ENCODE peak calls at places on chromosomes 7 and 10, in eight cellular contexts. N is esophagus muscularis mucosa; K is left colon; Y is transverse colon; M is stimulated activated CD4-positive, alpha-beta T cell treated with anti-CD3 and anti-CD28 coated beads, Interleukin-1b, Interleukin-23, amount 100 ng/mL, for 1 hour; Q is GF-D8; R is GM18507; F is AG04449. T is an unnamed sample.

GRCh38 chr7:128742206-128742605 is 3.0 kb downstream of the CALU start:
- DNase-seq in N (peak), K (no peak), Y (no peak), M (no peak), Q (no peak), R (no peak), F (no peak), T (no peak)

GRCh38 chr7:140048138-140048537 is 14.6 kb downstream of the PARP12 start:
- DNase-seq in N (peak), K (no peak), Y (no peak), M (no peak), Q (no peak), R (no peak), F (no peak), T (no peak)

GRCh38 chr7:1059200-1060091 is 15.1 kb downstream of the GPR146 start:
- DNase-seq in N (no peak), K (no peak), Y (peak), M (no peak), Q (no peak), R (peak), F (no peak), T (no peak)

GRCh38 chr10:112383325-112383724 is 9.4 kb downstream of the ACSL5 start:
- DNase-seq in N (no peak), K (peak), Y (peak), M (no peak), Q (no peak), R (no peak), F (no peak), T (no peak)

GRCh38 chr7:151101621-151102396 is 15.5 kb downstream of the AGAP3 start:
- DNase-seq in N (no peak), K (no peak), Y (no peak), M (no peak), Q (no peak), R (no peak), F (no peak), T (no peak)

GRCh38 chr7:95157381-95157780 is 167.0 kb downstream of the PON1 start:
- DNase-seq in N (no peak), K (no peak), Y (no peak), M (no peak), Q (no peak), R (no peak), F (no peak), T (no peak)

GRCh38 chr10:96334888-96335526 is 23.8 kb downstream of the OPALIN start:
- DNase-seq in N (no peak), K (no peak), Y (no peak), M (no peak), Q (no peak), R (no peak), F (no peak), T (peak)

GRCh38 chr10:91190876-91191580 is 29.4 kb upstream of the PCGF5 start:
- DNase-seq in N (no peak), K (no peak), Y (no peak), M (no peak), Q (no peak), R (no peak), F (no peak), T (no peak)

GRCh38 chr7:20793258-20793657 is 6.6 kb upstream of the SP8 start:
- DNase-seq in N (no peak), K (no peak), Y (no peak), M (no peak), Q (no peak), R (no peak), F (no peak), T (no peak)

GRCh38 chr10:133276435-133277201 is at the start of gene ADAM8:
- DNase-seq in N (no peak), K (no peak), Y (peak), M (peak), Q (no peak), R (peak), F (no peak), T (no peak)

GRCh38 chr7:108055541-108056135 is 52.7 kb upstream of the LAMB1 start:
- DNase-seq in N (peak), K (no peak), Y (no peak), M (no peak), Q (no peak), R (no peak), F (no peak), T (no peak)

GRCh38 chr10:72088879-72089585 is 681 bp upstream of the SPOCK2 start:
- DNase-seq in N (no peak), K (no peak), Y (no peak), M (peak), Q (peak), R (no peak), F (no peak), T (no peak)

GRCh38 chr10:4240641-4241197 is 455.7 kb upstream of the KLF6 start:
- DNase-seq in N (no peak), K (no peak), Y (no peak), M (no peak), Q (no peak), R (no peak), F (peak), T (no peak)

GRCh38 chr10:14063531-14064317 is 267.0 kb downstream of the FRMD4A start:
- DNase-seq in N (no peak), K (no peak), Y (no peak), M (no peak), Q (no peak), R (no peak), F (peak), T (no peak)

GRCh38 chr10:95431900-95432342 is 129.2 kb downstream of the SORBS1 start:
- DNase-seq in N (no peak), K (no peak), Y (no peak), M (no peak), Q (no peak), R (no peak), F (no peak), T (no peak)

GRCh38 chr10:11612004-11613001 is 853 bp upstream of the USP6NL start:
- DNase-seq in N (no peak), K (no peak), Y (no peak), M (no peak), Q (peak), R (no peak), F (no peak), T (peak)

GRCh38 chr7:101940151-101940550 is 122.7 kb downstream of the CUX1 start:
- DNase-seq in N (no peak), K (no peak), Y (no peak), M (no peak), Q (no peak), R (no peak), F (no peak), T (no peak)

GRCh38 chr7:11327633-11328032 is 354.0 kb downstream of the PHF14 start:
- DNase-seq in N (no peak), K (no peak), Y (no peak), M (no peak), Q (no peak), R (no peak), F (no peak), T (no peak)

GRCh38 chr7:80826520-80827237 is 92.2 kb downstream of the SEMA3C start:
- DNase-seq in N (no peak), K (no peak), Y (no peak), M (no peak), Q (no peak), R (no peak), F (no peak), T (no peak)

GRCh38 chr10:70432561-70433263 is 8.8 kb downstream of the NODAL start:
- DNase-seq in N (no peak), K (no peak), Y (no peak), M (no peak), Q (no peak), R (no peak), F (no peak), T (no peak)

GRCh38 chr7:128361463-128362441 is at the start of gene PRRT4:
- DNase-seq in N (no peak), K (no peak), Y (peak), M (peak), Q (peak), R (no peak), F (no peak), T (peak)

GRCh38 chr10:43209064-43209455 is 57.8 kb downstream of the RASGEF1A start:
- DNase-seq in N (no peak), K (peak), Y (peak), M (no peak), Q (no peak), R (no peak), F (no peak), T (no peak)

GRCh38 chr7:85851571-85852193 is 664.8 kb upstream of the SEMA3D start:
- DNase-seq in N (no peak), K (no peak), Y (no peak), M (no peak), Q (peak), R (no peak), F (peak), T (peak)

GRCh38 chr7:17311952-17312351 is 13.5 kb downstream of the AHR start:
- DNase-seq in N (no peak), K (no peak), Y (no peak), M (no peak), Q (no peak), R (no peak), F (no peak), T (no peak)

GRCh38 chr7:158027646-158028045 is 560.0 kb downstream of the PTPRN2 start:
- DNase-seq in N (no peak), K (no peak), Y (no peak), M (no peak), Q (no peak), R (no peak), F (no peak), T (no peak)

GRCh38 chr10:11757452-11757819 is 15.3 kb downstream of the ECHDC3 start:
- DNase-seq in N (no peak), K (peak), Y (no peak), M (no peak), Q (no peak), R (no peak), F (peak), T (no peak)

GRCh38 chr10:19728376-19728775 is 87.9 kb upstream of the PLXDC2 start:
- DNase-seq in N (no peak), K (no peak), Y (peak), M (no peak), Q (peak), R (no peak), F (no peak), T (no peak)

GRCh38 chr7:5597772-5598171 is 174.1 kb upstream of the TNRC18 start:
- DNase-seq in N (no peak), K (no peak), Y (no peak), M (no peak), Q (no peak), R (no peak), F (no peak), T (no peak)

GRCh38 chr10:113518415-113518814 is 34.4 kb upstream of the HABP2 start:
- DNase-seq in N (no peak), K (no peak), Y (no peak), M (no peak), Q (no peak), R (no peak), F (no peak), T (no peak)

GRCh38 chr10:37734971-37735370 is 122.4 kb downstream of the ZNF248 start:
- DNase-seq in N (no peak), K (no peak), Y (no peak), M (no peak), Q (no peak), R (no peak), F (no peak), T (no peak)

GRCh38 chr10:132994371-132994796 is 52.0 kb upstream of the CFAP46 start:
- DNase-seq in N (no peak), K (no peak), Y (no peak), M (no peak), Q (no peak), R (no peak), F (no peak), T (no peak)